ENCODE peak calls at places on chromosome 9, in five cellular contexts. H is mesenchymal stem cell, Y is IMR-90, W is trophoblast cell, V is H9. X is an unnamed sample.
A peak's percentile ranks its signal among the peaks of the same experiment; 100 is the strongest.

GRCh38 chr9:71928806-71929205 is 17.4 kb downstream of the C9orf85 start:
- DNase-seq in H (no peak), Y (no peak), W (no peak), V (no peak), X (no peak)

GRCh38 chr9:134829356-134829937 is 51.2 kb upstream of the FCN2 start:
- DNase-seq in H (no peak), Y (no peak), W (no peak), V (no peak), X (no peak)

GRCh38 chr9:113857875-113858274 is 18.2 kb upstream of the ZNF618 start:
- DNase-seq in H (no peak), Y (peak; percentile 18), W (peak; percentile 23), V (no peak), X (no peak)

GRCh38 chr9:8679405-8679951 is 879.9 kb upstream of the DMAC1 start:
- DNase-seq in H (peak; percentile 37), Y (no peak), W (no peak), V (no peak), X (no peak)

GRCh38 chr9:93902051-93902779 is 52.9 kb downstream of the BARX1 start:
- DNase-seq in H (no peak), Y (no peak), W (no peak), V (peak; percentile 12), X (no peak)

GRCh38 chr9:110604101-110604710 is 24.7 kb upstream of the SVEP1 start:
- DNase-seq in H (peak; percentile 91), Y (no peak), W (peak; percentile 46), V (no peak), X (no peak)

GRCh38 chr9:107707915-107708441 is 218.4 kb upstream of the KLF4 start:
- DNase-seq in H (peak; percentile 78), Y (peak; percentile 63), W (peak; percentile 52), V (no peak), X (no peak)

GRCh38 chr9:105333811-105334210 is 89.4 kb downstream of the SLC44A1 start:
- DNase-seq in H (no peak), Y (no peak), W (no peak), V (no peak), X (no peak)

GRCh38 chr9:116007824-116008223 is 145.8 kb upstream of the PAPPA start:
- DNase-seq in H (no peak), Y (no peak), W (no peak), V (no peak), X (no peak)

GRCh38 chr9:13860926-13861325 is 453.0 kb downstream of the NFIB start:
- DNase-seq in H (no peak), Y (no peak), W (no peak), V (no peak), X (no peak)

GRCh38 chr9:13862562-13862961 is 451.4 kb downstream of the NFIB start:
- DNase-seq in H (no peak), Y (no peak), W (no peak), V (no peak), X (no peak)

GRCh38 chr9:13863112-13863511 is 450.8 kb downstream of the NFIB start:
- DNase-seq in H (no peak), Y (peak; percentile 7), W (no peak), V (no peak), X (no peak)

GRCh38 chr9:13857521-13857920 is 456.4 kb downstream of the NFIB start:
- DNase-seq in H (no peak), Y (peak; percentile 61), W (no peak), V (no peak), X (no peak)

GRCh38 chr9:13860019-13860418 is 453.9 kb downstream of the NFIB start:
- DNase-seq in H (peak; percentile 3), Y (no peak), W (peak; percentile 22), V (no peak), X (no peak)
- H4K91ac ChIP-seq in H (no peak overlapping the region), Y (no peak overlapping the region), W (no peak overlapping the region), V (no peak overlapping the region), X (no peak overlapping the region)

GRCh38 chr9:77586591-77586990 is 61.5 kb downstream of the GNA14 start:
- DNase-seq in H (no peak), Y (no peak), W (no peak), V (no peak), X (no peak)
- H4K91ac ChIP-seq in H (no peak overlapping the region), Y (no peak overlapping the region), W (no peak overlapping the region), V (no peak overlapping the region), X (no peak overlapping the region)

GRCh38 chr9:133726401-133727276 is 11.5 kb downstream of the SARDH start:
- DNase-seq in H (peak; percentile 60), Y (peak; percentile 50), W (peak; percentile 64), V (peak; percentile 68), X (no peak)
- H4K91ac ChIP-seq in H (peak overlapping the region; percentile 40), Y (no peak overlapping the region), W (no peak overlapping the region), V (no peak overlapping the region), X (no peak overlapping the region)

GRCh38 chr9:94909250-94909894 is 182.9 kb downstream of the AOPEP start:
- DNase-seq in H (no peak), Y (no peak), W (no peak), V (no peak), X (no peak)

GRCh38 chr9:94908583-94909249 is 182.2 kb downstream of the AOPEP start:
- DNase-seq in H (no peak), Y (no peak), W (no peak), V (no peak), X (no peak)

GRCh38 chr9:94906713-94907112 is 180.2 kb downstream of the AOPEP start:
- DNase-seq in H (no peak), Y (no peak), W (no peak), V (no peak), X (no peak)

GRCh38 chr9:94907246-94907936 is 180.9 kb downstream of the AOPEP start:
- DNase-seq in H (no peak), Y (no peak), W (no peak), V (no peak), X (no peak)

DNA sequence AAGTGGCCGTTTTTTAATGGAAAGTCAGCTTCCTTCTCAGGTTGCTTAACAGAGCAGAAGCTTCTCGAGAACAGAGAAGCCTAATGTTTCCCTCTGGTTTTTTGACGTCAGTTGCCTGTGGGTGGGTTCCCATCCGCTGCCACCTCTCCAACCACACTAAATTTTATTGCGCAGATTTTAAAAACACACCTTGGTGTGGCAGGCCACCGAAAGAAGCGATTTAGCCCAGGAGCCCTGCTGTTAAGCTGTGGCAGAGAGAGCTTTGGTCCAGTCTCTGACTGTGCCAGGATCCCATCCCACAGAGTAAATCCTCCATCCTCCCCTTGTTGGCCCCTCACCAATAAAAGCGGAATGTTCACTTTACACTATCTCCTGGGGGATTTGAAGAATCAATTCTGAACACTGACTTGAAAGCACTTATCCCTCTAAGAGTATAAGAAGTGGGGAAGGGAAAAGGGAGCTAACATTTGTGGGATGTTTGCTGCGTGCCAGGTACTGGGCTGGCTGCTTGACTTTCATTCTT is 181.6 kb downstream of the AOPEP start:
- DNase-seq in H (no peak), Y (peak; percentile 48), W (no peak), V (no peak), X (no peak)
- H4K91ac ChIP-seq in H (no peak overlapping the region), Y (peak overlapping the region; percentile 6), W (no peak overlapping the region), V (no peak overlapping the region), X (no peak overlapping the region)

GRCh38 chr9:504921-505821 is 290.5 kb downstream of the DOCK8 start:
- DNase-seq in H (no peak), Y (no peak), W (peak; percentile 27), V (peak; percentile 41), X (peak; percentile 14)

GRCh38 chr9:503331-503730 is 288.7 kb downstream of the DOCK8 start:
- DNase-seq in H (no peak), Y (no peak), W (no peak), V (peak; percentile 25), X (no peak)

DNA sequence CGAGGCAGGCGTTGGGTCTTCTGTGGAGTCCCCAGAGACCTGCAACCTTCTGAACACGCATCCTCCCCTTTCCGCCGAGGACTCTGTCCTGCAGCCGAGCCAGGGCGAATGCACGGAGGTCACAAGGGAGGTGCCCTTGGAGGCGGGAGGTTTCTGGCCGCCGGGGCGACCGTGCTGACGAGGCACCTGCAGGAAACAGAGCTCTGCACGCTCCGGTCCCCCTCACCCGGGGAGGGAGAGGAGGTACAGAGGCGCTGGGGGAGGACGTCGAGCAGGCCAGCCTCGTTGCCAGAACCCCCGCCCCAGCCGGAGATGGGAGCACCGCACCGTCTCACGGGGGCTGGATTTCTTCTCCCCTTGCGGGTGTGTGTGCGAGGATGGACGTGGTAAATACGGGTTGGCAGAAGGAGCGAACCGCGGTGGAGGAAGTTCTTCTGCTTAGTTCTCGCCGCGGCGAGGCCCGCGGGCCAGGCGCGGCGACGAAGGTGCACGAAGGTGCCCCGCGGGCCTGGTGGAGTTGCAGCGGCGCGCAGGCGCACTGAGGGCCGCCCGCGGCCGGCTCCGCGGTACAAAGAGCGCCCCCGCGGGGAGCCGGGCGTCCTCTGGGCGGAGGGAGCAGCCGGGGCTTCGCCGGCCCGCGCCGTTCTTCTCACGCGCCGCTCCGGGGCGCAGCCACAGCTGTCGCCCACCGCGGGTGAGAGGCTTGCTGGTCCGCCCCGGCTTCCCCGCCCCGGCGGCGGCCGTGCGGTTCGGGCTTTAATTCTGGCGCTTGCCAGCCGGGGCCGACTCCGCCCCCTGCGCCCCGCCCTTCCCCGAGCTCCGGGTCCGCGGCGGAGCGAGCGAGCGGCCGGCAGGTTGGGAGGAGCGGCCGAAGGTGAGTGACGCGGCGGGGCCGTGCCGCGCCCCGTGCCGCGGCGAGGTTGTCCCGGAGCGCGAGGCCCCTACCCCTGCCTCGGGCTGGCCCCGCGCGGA is 289.5 kb downstream of the DOCK8 start:
- DNase-seq in H (peak; percentile 30), Y (peak; percentile 24), W (peak; percentile 85), V (peak; percentile 80), X (peak; percentile 81)
- H4K91ac ChIP-seq in H (no peak within 1 kb of the TSS), Y (no peak within 1 kb of the TSS), W (peak within 1 kb of the TSS; percentile 88), V (no peak within 1 kb of the TSS), X (no peak within 1 kb of the TSS)

GRCh38 chr9:126672634-126673284 is 59.0 kb downstream of the LMX1B start:
- DNase-seq in H (no peak), Y (no peak), W (no peak), V (no peak), X (no peak)

GRCh38 chr9:126674365-126675146 is 60.8 kb downstream of the LMX1B start:
- DNase-seq in H (no peak), Y (no peak), W (no peak), V (no peak), X (no peak)

GRCh38 chr9:126671983-126672382 is 58.3 kb downstream of the LMX1B start:
- DNase-seq in H (no peak), Y (no peak), W (no peak), V (no peak), X (no peak)

GRCh38 chr9:126675147-126675467 is 61.4 kb downstream of the LMX1B start:
- DNase-seq in H (no peak), Y (no peak), W (no peak), V (no peak), X (no peak)

GRCh38 chr9:126673689-126674364 is 60.1 kb downstream of the LMX1B start:
- DNase-seq in H (peak; percentile 13), Y (peak; percentile 2), W (no peak), V (no peak), X (no peak)
- H4K91ac ChIP-seq in H (no peak overlapping the region), Y (no peak overlapping the region), W (no peak overlapping the region), V (no peak overlapping the region), X (no peak overlapping the region)

GRCh38 chr9:35114921-35115341 is 731 bp downstream of the ATOSB start:
- DNase-seq in H (peak; percentile 79), Y (no peak), W (peak; percentile 65), V (peak; percentile 52), X (peak; percentile 49)
- H4K91ac ChIP-seq in H (peak overlapping the region; percentile 85), Y (peak overlapping the region; percentile 94), W (peak overlapping the region; percentile 92), V (no peak overlapping the region), X (peak overlapping the region; percentile 79)